ENCODE peak calls at places on chromosome 19, in nine cellular contexts. J, Z, C, F, O, D, I, S and R are unnamed samples.

GRCh38 chr19:8682931-8683330 is 15.7 kb downstream of the ACTL9 start:
- DNase-seq in J (no peak), Z (no peak), C (no peak), F (no peak), O (no peak), D (no peak), I (no peak), S (no peak), R (no peak)

GRCh38 chr19:54138777-54139256 is 1.3 kb downstream of the CNOT3 start:
- DNase-seq in J (no peak), Z (peak), C (no peak), F (no peak), O (no peak), D (no peak), I (no peak), S (no peak), R (no peak)

GRCh38 chr19:33535176-33535575 is 13.6 kb upstream of the PEPD start:
- DNase-seq in J (no peak), Z (no peak), C (no peak), F (no peak), O (no peak), D (no peak), I (no peak), S (no peak), R (no peak)

GRCh38 chr19:15154002-15154612 is 46.7 kb downstream of the NOTCH3 start:
- DNase-seq in J (peak), Z (no peak), C (peak), F (no peak), O (peak), D (peak), I (no peak), S (peak), R (no peak)

GRCh38 chr19:32489971-32490370 is 84.4 kb downstream of the DPY19L3 start:
- DNase-seq in J (no peak), Z (no peak), C (no peak), F (no peak), O (no peak), D (no peak), I (no peak), S (no peak), R (no peak)

GRCh38 chr19:40322951-40323615 is 25.1 kb downstream of the C19orf47 start:
- DNase-seq in J (no peak), Z (peak), C (no peak), F (no peak), O (no peak), D (no peak), I (no peak), S (no peak), R (no peak)

GRCh38 chr19:46514589-46515289 is 19.1 kb upstream of the PNMA8B start:
- DNase-seq in J (peak), Z (no peak), C (no peak), F (no peak), O (no peak), D (no peak), I (no peak), S (no peak), R (no peak)

GRCh38 chr19:50817941-50818858 is 5.4 kb downstream of the KLK1 start:
- DNase-seq in J (peak), Z (no peak), C (no peak), F (no peak), O (peak), D (no peak), I (no peak), S (peak), R (no peak)

GRCh38 chr19:40693896-40694295 is 3.4 kb upstream of the NUMBL start:
- DNase-seq in J (no peak), Z (no peak), C (peak), F (no peak), O (no peak), D (no peak), I (no peak), S (no peak), R (no peak)

GRCh38 chr19:37817180-37817911 is 38.0 kb upstream of the ZNF573 start:
- DNase-seq in J (peak), Z (peak), C (peak), F (no peak), O (no peak), D (no peak), I (peak), S (no peak), R (peak)

GRCh38 chr19:9789066-9789465 is 20.5 kb upstream of the ZNF846 start:
- DNase-seq in J (no peak), Z (no peak), C (no peak), F (no peak), O (no peak), D (no peak), I (no peak), S (no peak), R (no peak)

GRCh38 chr19:8028951-8029491 is 23.5 kb upstream of the CCL25 start:
- DNase-seq in J (peak), Z (no peak), C (peak), F (no peak), O (no peak), D (no peak), I (no peak), S (no peak), R (no peak)

GRCh38 chr19:18603255-18603957 is 3.2 kb downstream of the CRLF1 start:
- DNase-seq in J (peak), Z (no peak), C (no peak), F (no peak), O (peak), D (no peak), I (no peak), S (peak), R (no peak)

DNA sequence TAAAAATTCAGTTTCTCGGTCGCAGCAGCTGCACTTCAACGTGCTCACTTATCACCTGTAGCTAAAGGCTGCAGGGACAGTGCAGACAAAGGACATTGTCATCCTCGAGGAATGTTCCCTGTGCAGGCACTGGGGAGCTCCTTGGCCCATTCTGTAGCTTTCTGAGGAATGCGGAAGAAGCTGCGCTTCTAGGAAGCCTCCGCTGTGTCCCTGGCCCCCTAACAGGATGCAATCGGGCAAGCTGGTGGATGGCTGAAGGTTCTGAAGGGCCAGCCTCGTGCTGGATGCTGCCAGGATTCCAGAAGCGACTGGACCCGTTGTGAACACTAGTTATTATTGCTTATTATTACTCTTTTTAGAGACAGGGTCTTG is 8.1 kb downstream of the ANO8 start:
- DNase-seq in J (peak), Z (no peak), C (no peak), F (no peak), O (no peak), D (no peak), I (no peak), S (no peak), R (no peak)
- H3K27ac ChIP-seq in J (no peak), Z (no peak), C (no peak), F (no peak), O (no peak), D (no peak), I (no peak), S (no peak), R (no peak)

DNA sequence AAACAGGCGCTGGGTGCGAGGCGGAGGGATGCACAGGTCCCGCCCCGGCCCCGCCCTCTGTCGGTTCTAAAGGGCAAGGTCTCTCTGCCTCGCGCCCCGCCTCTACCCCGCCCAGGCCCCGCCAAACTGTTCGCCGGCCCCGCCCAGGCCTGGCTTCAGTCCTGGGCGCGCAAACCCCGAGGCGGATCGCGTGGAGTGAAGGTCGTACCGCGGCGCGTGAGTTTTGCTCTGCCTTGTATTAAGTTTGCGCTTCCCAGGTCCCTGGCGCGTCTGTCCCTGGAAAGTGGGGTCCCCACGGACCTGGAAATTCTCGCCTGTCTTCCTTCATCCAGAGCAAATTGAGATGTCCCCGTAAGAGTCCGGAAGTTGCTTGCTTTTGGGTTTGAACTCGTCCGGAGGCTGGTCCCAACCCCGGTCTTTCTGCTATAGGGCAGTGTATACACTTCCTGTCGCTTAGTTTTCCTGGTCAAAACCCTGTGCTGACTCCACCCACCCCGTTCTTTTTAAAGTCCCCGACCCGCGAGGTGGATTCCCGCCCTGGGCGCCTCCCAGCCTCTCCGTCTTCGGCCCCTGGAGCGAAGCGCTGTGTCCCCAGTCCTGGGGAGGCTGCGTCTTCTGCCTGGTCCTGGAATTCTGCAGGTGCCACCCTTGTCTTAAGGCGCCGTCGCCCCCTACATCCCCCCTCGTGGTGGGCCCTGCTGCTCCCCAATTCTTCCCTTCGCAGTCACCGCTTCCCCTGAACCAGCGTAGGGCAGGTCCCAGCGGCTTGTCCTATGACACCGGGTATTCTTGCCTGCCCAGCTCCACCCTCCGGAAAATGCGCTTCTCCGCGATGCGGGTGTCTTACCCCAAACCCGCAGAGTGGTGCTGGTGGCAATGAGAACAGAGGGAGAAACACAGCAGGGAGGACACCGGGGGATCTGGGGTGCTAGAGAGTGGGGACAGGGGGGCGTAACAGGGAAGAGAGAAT is 8.6 kb downstream of the ZNF808 start:
- DNase-seq in J (peak), Z (peak), C (peak), F (peak), O (no peak), D (peak), I (peak), S (no peak), R (peak)
- TF ChIP-seq CTCF in J (peak), Z (no peak), C (no peak), F (no peak), O (no peak), D (no peak), I (no peak), S (no peak), R (peak)

DNA sequence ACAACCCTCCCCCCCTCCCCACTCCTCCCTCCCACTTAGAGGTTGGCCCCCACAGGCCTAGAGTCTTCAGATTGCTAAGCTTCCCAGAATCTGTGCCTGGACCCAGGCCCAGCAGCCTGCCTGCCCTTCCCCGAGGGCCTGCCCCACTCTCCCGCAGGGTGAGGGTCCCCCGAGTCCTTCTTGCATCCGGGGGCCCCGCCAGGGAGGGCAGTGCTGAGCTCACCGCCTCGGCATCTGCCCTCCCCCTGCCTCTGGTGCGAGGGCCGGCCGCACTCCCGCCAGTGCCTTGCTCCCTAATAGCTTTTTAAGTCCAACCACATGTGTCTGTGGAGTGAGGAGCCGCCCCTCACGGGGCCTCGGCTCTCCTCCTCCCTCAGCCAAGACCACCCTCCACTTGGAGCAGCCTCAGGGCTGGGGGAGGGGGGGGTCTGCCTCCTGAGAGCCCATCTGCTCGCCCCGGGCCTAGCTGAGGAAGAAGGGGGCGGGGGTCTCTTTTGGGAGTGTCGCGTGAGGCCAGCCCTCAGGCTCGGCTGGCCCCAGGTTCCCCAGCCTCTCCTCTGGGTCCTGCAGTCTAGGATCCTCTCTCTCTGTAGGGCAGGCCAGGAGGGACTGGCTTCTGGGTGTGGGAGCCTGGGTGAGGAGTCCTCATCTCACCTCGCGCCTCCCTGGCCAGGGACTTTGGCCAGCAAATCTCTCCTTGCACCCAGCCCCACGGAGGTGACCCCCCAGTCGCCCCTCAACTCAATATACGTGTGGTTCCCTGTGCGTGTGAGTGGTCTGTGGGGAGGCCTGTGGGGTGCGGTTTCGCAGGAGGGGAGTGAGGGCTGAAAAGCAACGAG is 47.2 kb downstream of the LYL1 start:
- DNase-seq in J (peak), Z (peak), C (peak), F (no peak), O (no peak), D (no peak), I (peak), S (peak), R (no peak)
- H3K27ac ChIP-seq in J (no peak), Z (peak), C (peak), F (peak), O (no peak), D (no peak), I (peak), S (peak), R (no peak)

GRCh38 chr19:11534538-11534937 is 4.1 kb upstream of the CNN1 start:
- DNase-seq in J (no peak), Z (no peak), C (no peak), F (no peak), O (no peak), D (no peak), I (no peak), S (no peak), R (no peak)

GRCh38 chr19:11535792-11536595 is 2.7 kb upstream of the CNN1 start:
- DNase-seq in J (peak), Z (peak), C (peak), F (peak), O (peak), D (peak), I (peak), S (peak), R (peak)

GRCh38 chr19:11528551-11529341 is at the start of gene ECSIT:
- DNase-seq in J (peak), Z (peak), C (peak), F (peak), O (peak), D (peak), I (peak), S (peak), R (peak)

DNA sequence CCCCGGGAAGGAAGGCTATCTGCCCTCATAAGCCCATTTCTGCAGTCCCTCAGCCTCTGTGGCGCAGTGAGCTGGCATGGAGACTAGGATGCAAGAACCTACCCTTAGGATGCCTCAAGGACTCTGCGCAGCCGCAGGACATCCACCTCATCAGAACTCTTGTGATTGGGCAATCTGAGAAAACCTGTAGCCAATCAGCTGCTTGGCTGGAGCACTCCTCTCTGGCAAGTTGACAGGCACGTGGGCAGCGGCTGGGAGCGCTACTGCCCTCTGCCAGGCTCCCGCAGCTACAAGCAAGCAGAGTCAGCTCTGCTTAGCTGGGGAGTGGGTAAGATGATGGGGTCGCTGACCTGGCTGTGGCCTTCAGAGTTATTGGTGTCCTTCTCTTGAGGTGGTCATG is 1.5 kb upstream of the ECSIT start:
- DNase-seq in J (peak), Z (peak), C (peak), F (no peak), O (peak), D (peak), I (peak), S (peak), R (no peak)
- TF ChIP-seq CTCF in J (peak), Z (no peak), C (peak), F (no peak), O (no peak), D (peak), I (peak), S (peak), R (no peak)

DNA sequence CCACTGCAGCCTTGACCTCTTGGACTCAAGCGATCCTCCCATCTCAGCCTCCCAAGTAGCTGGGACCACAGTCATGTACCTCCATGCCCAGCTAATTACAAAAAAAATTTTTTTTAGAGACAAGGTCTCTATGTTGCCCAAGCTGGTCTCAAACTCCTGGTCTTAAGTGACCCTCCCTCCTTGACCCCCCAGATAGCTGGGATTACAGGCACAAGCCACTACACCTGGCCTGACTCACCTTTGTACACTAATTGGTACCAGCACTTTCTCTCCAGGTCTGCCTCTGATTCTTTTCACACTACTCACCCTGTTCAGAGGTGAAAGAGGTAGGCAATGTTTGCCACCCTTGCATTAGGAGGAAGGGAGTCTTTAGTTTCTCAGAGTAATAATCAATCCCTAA is 5.5 kb upstream of the EPS15L1 start:
- DNase-seq in J (no peak), Z (no peak), C (no peak), F (no peak), O (no peak), D (no peak), I (no peak), S (no peak), R (no peak)
- H3K27ac ChIP-seq in J (no peak), Z (no peak), C (no peak), F (no peak), O (no peak), D (no peak), I (no peak), S (no peak), R (no peak)

GRCh38 chr19:1466461-1467227 is 12.4 kb downstream of the C19orf25 start:
- DNase-seq in J (peak), Z (no peak), C (no peak), F (no peak), O (no peak), D (no peak), I (no peak), S (no peak), R (no peak)

GRCh38 chr19:1467228-1467511 is 11.8 kb downstream of the C19orf25 start:
- DNase-seq in J (no peak), Z (no peak), C (no peak), F (no peak), O (no peak), D (no peak), I (no peak), S (no peak), R (no peak)

GRCh38 chr19:1465191-1466016 is 13.6 kb downstream of the C19orf25 start:
- DNase-seq in J (peak), Z (peak), C (no peak), F (no peak), O (no peak), D (no peak), I (no peak), S (no peak), R (no peak)

GRCh38 chr19:1467512-1468273 is 11.3 kb downstream of the C19orf25 start:
- DNase-seq in J (peak), Z (peak), C (no peak), F (no peak), O (no peak), D (no peak), I (no peak), S (no peak), R (no peak)

DNA sequence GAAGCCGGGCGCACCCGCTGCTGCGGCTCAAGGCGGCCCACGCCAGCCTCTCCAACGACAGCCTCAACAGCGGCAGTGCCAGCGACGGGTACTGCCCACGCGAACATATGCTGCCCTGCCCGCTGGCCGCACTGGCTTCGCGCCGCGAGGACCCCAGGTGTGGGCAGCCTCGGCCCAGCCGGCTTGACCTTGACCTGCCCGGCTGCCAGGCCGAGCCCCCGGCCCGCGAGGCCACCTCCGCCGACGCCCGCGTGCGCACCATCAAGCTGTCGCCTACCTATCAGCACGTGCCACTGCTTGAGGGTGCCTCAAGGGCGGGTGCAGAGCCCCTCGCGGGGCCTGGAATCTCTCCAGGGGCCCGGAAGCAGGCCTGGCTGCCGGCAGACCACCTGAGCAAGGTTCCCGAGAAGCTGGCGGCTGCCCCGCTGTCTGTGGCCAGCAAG is 13.0 kb downstream of the C19orf25 start:
- DNase-seq in J (no peak), Z (peak), C (no peak), F (no peak), O (no peak), D (no peak), I (no peak), S (no peak), R (no peak)
- TF ChIP-seq CTCF in J (no peak), Z (no peak), C (no peak), F (no peak), O (no peak), D (no peak), I (no peak), S (no peak), R (no peak)

DNA sequence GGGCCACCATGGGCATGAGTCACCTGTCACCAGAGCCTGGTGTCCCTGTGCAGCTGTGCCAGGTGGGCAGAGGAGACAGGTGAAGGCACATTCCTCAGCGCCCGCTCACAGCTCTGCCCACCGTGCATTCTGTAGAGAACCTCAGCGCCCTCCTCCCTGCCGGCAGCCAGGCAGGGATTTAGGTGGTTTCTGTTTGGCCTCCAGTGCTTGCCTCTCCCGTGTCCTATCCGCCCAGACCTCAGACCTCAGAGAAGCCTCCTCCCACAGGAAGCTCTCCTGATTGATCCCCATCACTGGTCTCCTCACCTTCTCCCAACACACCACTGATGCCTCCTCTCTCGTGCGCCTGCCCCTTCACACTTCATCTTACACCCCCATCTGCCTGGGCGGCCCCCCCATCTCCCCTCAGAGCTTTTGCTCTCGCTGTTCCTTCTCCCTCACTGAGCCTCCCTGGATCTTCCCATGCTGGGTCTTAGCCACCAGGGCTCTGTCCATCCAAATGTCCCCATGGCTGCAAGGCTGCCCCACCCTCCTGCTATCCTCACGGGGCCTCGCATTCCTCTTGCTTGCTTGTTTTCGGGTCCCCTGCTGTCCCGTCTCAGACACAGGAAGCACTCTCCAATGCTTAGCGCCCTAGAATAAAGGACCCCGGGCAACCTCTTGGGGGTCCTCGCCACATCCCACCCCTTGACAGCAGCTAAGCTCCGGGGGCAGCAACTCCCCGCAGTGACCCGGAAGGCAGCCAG is 23.9 kb downstream of the SH3GL1 start:
- DNase-seq in J (no peak), Z (no peak), C (no peak), F (no peak), O (no peak), D (no peak), I (no peak), S (peak), R (no peak)
- H3K27ac ChIP-seq in J (peak), Z (peak), C (no peak), F (peak), O (peak), D (no peak), I (peak), S (peak), R (no peak)

GRCh38 chr19:29121684-29122083 is 91.3 kb downstream of the UQCRFS1 start:
- DNase-seq in J (peak), Z (no peak), C (no peak), F (no peak), O (peak), D (no peak), I (no peak), S (no peak), R (no peak)
- TF ChIP-seq CTCF in J (peak), Z (peak), C (peak), F (no peak), O (peak), D (peak), I (no peak), S (peak), R (no peak)